ENCODE peak calls at places on chromosomes 5 and 9, in four cellular contexts. Q is bronchial epithelial cell, T is GM10248, L is NCI-H748 treated with DMSO at 0.1 percent for 48 hours. V is an unnamed sample.

GRCh38 chr5:95780597-95780996 is 41.9 kb downstream of the GLRX start:
- DNase-seq in T (no peak), L (no peak), Q (no peak), V (peak)

GRCh38 chr5:95731571-95732554 is 727 bp downstream of the RHOBTB3 start:
- DNase-seq in L (peak), T (peak), Q (peak), V (peak)

GRCh38 chr9:130707225-130707976 is 13.8 kb downstream of the EXOSC2 start:
- DNase-seq in L (peak), Q (peak), T (peak), V (peak)

GRCh38 chr5:132471006-132471907 is 19.3 kb downstream of the IRF1 start:
- DNase-seq in Q (no peak), L (peak), T (no peak), V (no peak)

GRCh38 chr9:16624356-16624755 is 246.1 kb downstream of the BNC2 start:
- DNase-seq in T (no peak), L (no peak), Q (no peak), V (no peak)

GRCh38 chr5:151075698-151076331 is 5.0 kb downstream of the TNIP1 start:
- DNase-seq in L (no peak), T (no peak), Q (peak), V (no peak)

GRCh38 chr9:93198839-93199625 is 15.1 kb downstream of the WNK2 start:
- DNase-seq in L (no peak), Q (no peak), T (no peak), V (no peak)

GRCh38 chr5:172104021-172104420 is 84.0 kb downstream of the STK10 start:
- DNase-seq in Q (no peak), T (no peak), L (no peak), V (peak)

GRCh38 chr5:120544043-120544442 is 79.9 kb downstream of the PRR16 start:
- DNase-seq in Q (no peak), T (no peak), L (no peak), V (no peak)

GRCh38 chr9:123860603-123861002 is 69.3 kb downstream of the DENND1A start:
- DNase-seq in T (no peak), Q (no peak), L (no peak), V (no peak)

GRCh38 chr5:108093186-108093585 is 288.7 kb downstream of the FBXL17 start:
- DNase-seq in T (no peak), Q (peak), L (peak), V (no peak)

GRCh38 chr9:37974506-37975173 is 70.7 kb upstream of the SLC25A51 start:
- DNase-seq in T (no peak), L (no peak), Q (peak), V (no peak)

GRCh38 chr5:104793452-104794120 is 1231.0 kb upstream of the NUDT12 start:
- DNase-seq in Q (no peak), T (no peak), L (no peak), V (no peak)

GRCh38 chr9:125794708-125795107 is 47.5 kb downstream of the PBX3 start:
- DNase-seq in L (no peak), Q (no peak), T (no peak), V (no peak)

GRCh38 chr9:107175826-107176500 is 107.1 kb upstream of the RAD23B start:
- DNase-seq in T (no peak), L (no peak), Q (no peak), V (no peak)

GRCh38 chr5:145222622-145223021 is 612.5 kb downstream of the PRELID2 start:
- DNase-seq in Q (no peak), T (no peak), L (no peak), V (no peak)

GRCh38 chr5:146580237-146580636 is 64.2 kb upstream of the GPR151 start:
- DNase-seq in Q (no peak), L (no peak), T (no peak), V (peak)

GRCh38 chr5:178625679-178626483 is 969 bp downstream of the CLK4 start:
- DNase-seq in T (peak), L (no peak), Q (peak), V (peak)

GRCh38 chr5:159951834-159952233 is 35.6 kb downstream of the ADRA1B start:
- DNase-seq in Q (no peak), T (no peak), L (no peak), V (no peak)

GRCh38 chr9:36396985-36397384 is 3.1 kb downstream of the RNF38 start:
- DNase-seq in T (no peak), L (no peak), Q (peak), V (peak)

GRCh38 chr5:109931049-109931448 is 241.3 kb downstream of the MAN2A1 start:
- DNase-seq in Q (no peak), L (no peak), T (no peak), V (peak)

GRCh38 chr9:29769019-29769418 is 2195.7 kb upstream of the C9orf72 start:
- DNase-seq in T (no peak), Q (peak), L (no peak), V (no peak)

GRCh38 chr5:59800375-59800893 is 93.1 kb downstream of the PDE4D start:
- DNase-seq in T (no peak), Q (no peak), L (no peak), V (no peak)

GRCh38 chr5:132257131-132258101 is at the start of gene PDLIM4:
- DNase-seq in L (no peak), T (peak), Q (no peak), V (no peak)

GRCh38 chr5:158899792-158900191 is 199.9 kb downstream of the EBF1 start:
- DNase-seq in L (no peak), T (no peak), Q (no peak), V (no peak)

GRCh38 chr5:56301041-56301440 is 67.9 kb upstream of the ANKRD55 start:
- DNase-seq in Q (peak), T (no peak), L (no peak), V (no peak)

GRCh38 chr9:12503606-12504122 is 189.5 kb upstream of the TYRP1 start:
- DNase-seq in T (no peak), L (no peak), Q (no peak), V (no peak)

GRCh38 chr9:133792721-133793470 is 54.7 kb upstream of the SARDH start:
- DNase-seq in L (peak), T (peak), Q (peak), V (peak)

GRCh38 chr5:55911784-55912653 is 60.9 kb downstream of the IL31RA start:
- DNase-seq in L (no peak), T (no peak), Q (no peak), V (peak)

GRCh38 chr9:106920701-106921283 is 57.8 kb downstream of the ZNF462 start:
- DNase-seq in Q (peak), T (no peak), L (peak), V (no peak)

GRCh38 chr9:21688108-21689102 is 114.0 kb upstream of the MTAP start:
- DNase-seq in L (no peak), Q (peak), T (no peak), V (no peak)

V was measured in MV-4-11.